ENCODE peak calls at places on chromosomes 3 and 15, in ten cellular contexts. One of them, this sample, is unnamed.

GRCh38 chr15:62928996-62929350 is 113.6 kb upstream of the TPM1 start:
- DNase-seq in endothelial cell of umbilical vein: peak
- DNase-seq in right atrium auricular region: no peak
- DNase-seq in Jurkat, Clone E6-1: no peak
- DNase-seq in HFF-Myc: no peak
- DNase-seq in brain microvascular endothelial cell: peak
- DNase-seq in GM23248: peak
- DNase-seq in CD8-positive, alpha-beta T cell: no peak
- DNase-seq in PC-9: peak
- DNase-seq in naive thymus-derived CD4-positive, alpha-beta T cell: no peak
- DNase-seq in this sample: no peak

GRCh38 chr3:196097373-196098154 is 15.7 kb upstream of the TFRC start:
- DNase-seq in endothelial cell of umbilical vein: no peak
- DNase-seq in right atrium auricular region: no peak
- DNase-seq in Jurkat, Clone E6-1: no peak
- DNase-seq in HFF-Myc: no peak
- DNase-seq in brain microvascular endothelial cell: no peak
- DNase-seq in GM23248: no peak
- DNase-seq in CD8-positive, alpha-beta T cell: no peak
- DNase-seq in PC-9: peak
- DNase-seq in naive thymus-derived CD4-positive, alpha-beta T cell: no peak
- DNase-seq in this sample: no peak

GRCh38 chr3:174342206-174342605 is 516.9 kb upstream of the NAALADL2 start:
- DNase-seq in endothelial cell of umbilical vein: no peak
- DNase-seq in right atrium auricular region: no peak
- DNase-seq in Jurkat, Clone E6-1: no peak
- DNase-seq in HFF-Myc: no peak
- DNase-seq in brain microvascular endothelial cell: no peak
- DNase-seq in GM23248: no peak
- DNase-seq in CD8-positive, alpha-beta T cell: no peak
- DNase-seq in PC-9: no peak
- DNase-seq in naive thymus-derived CD4-positive, alpha-beta T cell: no peak
- DNase-seq in this sample: no peak

GRCh38 chr3:129794319-129795201 is 99.0 kb downstream of the TMCC1 start:
- DNase-seq in endothelial cell of umbilical vein: peak
- DNase-seq in right atrium auricular region: no peak
- DNase-seq in Jurkat, Clone E6-1: no peak
- DNase-seq in HFF-Myc: no peak
- DNase-seq in brain microvascular endothelial cell: no peak
- DNase-seq in GM23248: peak
- DNase-seq in CD8-positive, alpha-beta T cell: no peak
- DNase-seq in PC-9: peak
- DNase-seq in naive thymus-derived CD4-positive, alpha-beta T cell: peak
- DNase-seq in this sample: no peak

GRCh38 chr3:15861163-15861562 is 63.4 kb upstream of the ANKRD28 start:
- DNase-seq in endothelial cell of umbilical vein: no peak
- DNase-seq in right atrium auricular region: no peak
- DNase-seq in Jurkat, Clone E6-1: no peak
- DNase-seq in HFF-Myc: no peak
- DNase-seq in brain microvascular endothelial cell: no peak
- DNase-seq in GM23248: no peak
- DNase-seq in CD8-positive, alpha-beta T cell: no peak
- DNase-seq in PC-9: no peak
- DNase-seq in naive thymus-derived CD4-positive, alpha-beta T cell: no peak
- DNase-seq in this sample: no peak

GRCh38 chr3:35262376-35262775 is 376.9 kb upstream of the ARPP21 start:
- DNase-seq in endothelial cell of umbilical vein: no peak
- DNase-seq in right atrium auricular region: no peak
- DNase-seq in Jurkat, Clone E6-1: no peak
- DNase-seq in HFF-Myc: no peak
- DNase-seq in brain microvascular endothelial cell: no peak
- DNase-seq in GM23248: no peak
- DNase-seq in CD8-positive, alpha-beta T cell: no peak
- DNase-seq in PC-9: no peak
- DNase-seq in naive thymus-derived CD4-positive, alpha-beta T cell: no peak
- DNase-seq in this sample: no peak

GRCh38 chr3:147838650-147839049 is 429.5 kb downstream of the ZIC1 start:
- DNase-seq in endothelial cell of umbilical vein: no peak
- DNase-seq in right atrium auricular region: no peak
- DNase-seq in Jurkat, Clone E6-1: peak
- DNase-seq in HFF-Myc: no peak
- DNase-seq in brain microvascular endothelial cell: no peak
- DNase-seq in GM23248: peak
- DNase-seq in CD8-positive, alpha-beta T cell: no peak
- DNase-seq in PC-9: no peak
- DNase-seq in naive thymus-derived CD4-positive, alpha-beta T cell: no peak
- DNase-seq in this sample: no peak

GRCh38 chr3:167110906-167111305 is 269.2 kb downstream of the ZBBX start:
- DNase-seq in endothelial cell of umbilical vein: no peak
- DNase-seq in right atrium auricular region: no peak
- DNase-seq in Jurkat, Clone E6-1: no peak
- DNase-seq in HFF-Myc: no peak
- DNase-seq in brain microvascular endothelial cell: no peak
- DNase-seq in GM23248: no peak
- DNase-seq in CD8-positive, alpha-beta T cell: no peak
- DNase-seq in PC-9: peak
- DNase-seq in naive thymus-derived CD4-positive, alpha-beta T cell: no peak
- DNase-seq in this sample: no peak

GRCh38 chr3:125403789-125404188 is 28.7 kb upstream of the ZNF148 start:
- DNase-seq in endothelial cell of umbilical vein: no peak
- DNase-seq in right atrium auricular region: no peak
- DNase-seq in Jurkat, Clone E6-1: no peak
- DNase-seq in HFF-Myc: no peak
- DNase-seq in brain microvascular endothelial cell: peak
- DNase-seq in GM23248: peak
- DNase-seq in CD8-positive, alpha-beta T cell: no peak
- DNase-seq in PC-9: no peak
- DNase-seq in naive thymus-derived CD4-positive, alpha-beta T cell: no peak
- DNase-seq in this sample: no peak

GRCh38 chr15:80778621-80778963 is 578 bp upstream of the CEMIP start:
- DNase-seq in endothelial cell of umbilical vein: peak
- DNase-seq in right atrium auricular region: no peak
- DNase-seq in Jurkat, Clone E6-1: no peak
- DNase-seq in HFF-Myc: no peak
- DNase-seq in brain microvascular endothelial cell: no peak
- DNase-seq in GM23248: no peak
- DNase-seq in CD8-positive, alpha-beta T cell: no peak
- DNase-seq in PC-9: peak
- DNase-seq in naive thymus-derived CD4-positive, alpha-beta T cell: no peak
- DNase-seq in this sample: no peak
- H3K4me3 ChIP-seq in endothelial cell of umbilical vein: no peak
- H3K4me3 ChIP-seq in right atrium auricular region: peak
- H3K4me3 ChIP-seq in Jurkat, Clone E6-1: no peak
- H3K4me3 ChIP-seq in HFF-Myc: peak
- H3K4me3 ChIP-seq in brain microvascular endothelial cell: no peak
- H3K4me3 ChIP-seq in GM23248: peak
- H3K4me3 ChIP-seq in CD8-positive, alpha-beta T cell: no peak
- H3K4me3 ChIP-seq in PC-9: peak
- H3K4me3 ChIP-seq in naive thymus-derived CD4-positive, alpha-beta T cell: no peak
- H3K4me3 ChIP-seq in this sample: no peak

DNA sequence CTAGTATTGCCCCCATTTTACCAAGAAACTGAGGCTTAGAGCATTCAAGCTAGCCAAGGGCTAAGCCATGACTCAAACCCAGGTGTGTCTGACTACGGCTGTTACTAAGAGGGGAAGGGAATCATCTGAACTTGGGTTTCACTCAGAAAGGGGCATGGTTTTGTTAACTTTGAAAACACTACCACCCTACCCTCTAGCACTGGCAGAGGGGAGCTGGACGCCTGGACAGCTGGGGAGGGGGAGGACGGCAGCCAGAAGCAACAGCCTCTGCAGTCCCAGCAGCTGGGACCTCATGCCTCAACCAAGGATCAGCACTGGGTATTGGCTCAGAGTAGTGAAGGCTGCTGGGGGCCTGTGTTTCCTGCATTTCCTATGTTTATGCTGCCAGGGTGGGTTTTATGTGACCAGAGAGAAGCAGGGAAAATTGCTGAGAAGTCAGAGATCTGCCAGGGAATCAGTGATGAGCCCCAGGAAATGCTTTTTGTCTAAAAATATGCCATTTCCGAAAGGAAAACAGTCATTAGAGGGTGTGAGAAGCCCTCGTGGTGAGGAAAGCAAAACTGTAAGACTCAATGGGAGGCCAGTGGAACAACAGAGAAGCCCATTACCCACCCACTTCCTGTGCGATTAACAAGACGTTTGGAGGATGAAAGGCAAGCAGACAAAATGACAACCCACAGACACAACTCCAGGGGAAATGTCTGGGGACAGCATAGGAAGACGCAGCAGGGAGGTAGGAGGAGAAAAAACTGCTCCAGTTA is 41.2 kb downstream of the LIPC start:
- DNase-seq in endothelial cell of umbilical vein: peak
- DNase-seq in right atrium auricular region: no peak
- DNase-seq in Jurkat, Clone E6-1: peak
- DNase-seq in HFF-Myc: no peak
- DNase-seq in brain microvascular endothelial cell: no peak
- DNase-seq in GM23248: no peak
- DNase-seq in CD8-positive, alpha-beta T cell: peak
- DNase-seq in PC-9: peak
- DNase-seq in naive thymus-derived CD4-positive, alpha-beta T cell: peak
- DNase-seq in this sample: peak
- H3K4me3 ChIP-seq in endothelial cell of umbilical vein: no peak
- H3K4me3 ChIP-seq in right atrium auricular region: no peak
- H3K4me3 ChIP-seq in Jurkat, Clone E6-1: peak
- H3K4me3 ChIP-seq in HFF-Myc: no peak
- H3K4me3 ChIP-seq in brain microvascular endothelial cell: no peak
- H3K4me3 ChIP-seq in GM23248: no peak
- H3K4me3 ChIP-seq in CD8-positive, alpha-beta T cell: peak
- H3K4me3 ChIP-seq in PC-9: peak
- H3K4me3 ChIP-seq in naive thymus-derived CD4-positive, alpha-beta T cell: peak
- H3K4me3 ChIP-seq in this sample: peak

DNA sequence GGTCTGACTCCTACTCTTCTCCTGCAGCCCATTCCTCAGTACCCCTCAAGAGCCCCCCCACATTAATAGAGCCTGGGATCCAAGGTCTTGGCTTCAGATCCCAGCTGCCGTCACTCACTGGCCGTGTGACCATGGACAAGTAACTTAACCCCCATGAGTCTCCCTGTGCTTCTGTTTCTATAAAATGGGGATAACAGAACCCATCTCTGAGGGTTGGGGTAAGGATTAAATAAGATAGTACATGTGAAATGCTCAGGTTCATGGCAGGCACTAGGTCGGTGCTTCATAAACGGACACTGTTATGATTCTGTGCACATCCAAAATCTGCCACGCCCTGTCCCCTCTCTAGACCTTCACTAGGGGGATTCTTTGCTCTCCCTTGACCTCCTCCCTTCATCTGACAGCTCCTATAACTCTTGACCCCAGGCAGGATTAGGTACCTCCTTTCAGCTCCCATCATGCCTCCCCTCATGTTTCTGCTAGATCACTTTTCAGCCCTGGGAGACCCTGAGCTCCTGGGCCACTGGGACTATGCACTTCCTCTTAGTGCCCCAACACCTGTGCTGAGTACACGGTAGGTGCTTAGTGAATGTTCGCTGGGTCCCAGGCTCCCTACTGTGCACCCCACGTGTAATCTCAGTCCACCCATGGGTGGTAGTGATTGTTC is 1.5 kb downstream of the CAND2 start:
- DNase-seq in endothelial cell of umbilical vein: no peak
- DNase-seq in right atrium auricular region: no peak
- DNase-seq in Jurkat, Clone E6-1: no peak
- DNase-seq in HFF-Myc: no peak
- DNase-seq in brain microvascular endothelial cell: no peak
- DNase-seq in GM23248: no peak
- DNase-seq in CD8-positive, alpha-beta T cell: no peak
- DNase-seq in PC-9: no peak
- DNase-seq in naive thymus-derived CD4-positive, alpha-beta T cell: no peak
- DNase-seq in this sample: no peak
- H3K4me3 ChIP-seq in endothelial cell of umbilical vein: no peak
- H3K4me3 ChIP-seq in right atrium auricular region: peak
- H3K4me3 ChIP-seq in Jurkat, Clone E6-1: no peak
- H3K4me3 ChIP-seq in HFF-Myc: no peak
- H3K4me3 ChIP-seq in brain microvascular endothelial cell: no peak
- H3K4me3 ChIP-seq in GM23248: no peak
- H3K4me3 ChIP-seq in CD8-positive, alpha-beta T cell: no peak
- H3K4me3 ChIP-seq in PC-9: no peak
- H3K4me3 ChIP-seq in naive thymus-derived CD4-positive, alpha-beta T cell: no peak
- H3K4me3 ChIP-seq in this sample: no peak

GRCh38 chr3:187945374-187945773 is 200.1 kb upstream of the BCL6 start:
- DNase-seq in endothelial cell of umbilical vein: no peak
- DNase-seq in right atrium auricular region: no peak
- DNase-seq in Jurkat, Clone E6-1: no peak
- DNase-seq in HFF-Myc: no peak
- DNase-seq in brain microvascular endothelial cell: no peak
- DNase-seq in GM23248: no peak
- DNase-seq in CD8-positive, alpha-beta T cell: no peak
- DNase-seq in PC-9: no peak
- DNase-seq in naive thymus-derived CD4-positive, alpha-beta T cell: no peak
- DNase-seq in this sample: no peak

GRCh38 chr3:187942658-187943241 is 197.5 kb upstream of the BCL6 start:
- DNase-seq in endothelial cell of umbilical vein: no peak
- DNase-seq in right atrium auricular region: no peak
- DNase-seq in Jurkat, Clone E6-1: no peak
- DNase-seq in HFF-Myc: no peak
- DNase-seq in brain microvascular endothelial cell: no peak
- DNase-seq in GM23248: no peak
- DNase-seq in CD8-positive, alpha-beta T cell: no peak
- DNase-seq in PC-9: no peak
- DNase-seq in naive thymus-derived CD4-positive, alpha-beta T cell: no peak
- DNase-seq in this sample: no peak

GRCh38 chr3:187941848-187942194 is 196.6 kb upstream of the BCL6 start:
- DNase-seq in endothelial cell of umbilical vein: no peak
- DNase-seq in right atrium auricular region: no peak
- DNase-seq in Jurkat, Clone E6-1: no peak
- DNase-seq in HFF-Myc: no peak
- DNase-seq in brain microvascular endothelial cell: no peak
- DNase-seq in GM23248: no peak
- DNase-seq in CD8-positive, alpha-beta T cell: no peak
- DNase-seq in PC-9: no peak
- DNase-seq in naive thymus-derived CD4-positive, alpha-beta T cell: no peak
- DNase-seq in this sample: no peak

GRCh38 chr3:187944391-187945179 is 199.3 kb upstream of the BCL6 start:
- DNase-seq in endothelial cell of umbilical vein: no peak
- DNase-seq in right atrium auricular region: no peak
- DNase-seq in Jurkat, Clone E6-1: no peak
- DNase-seq in HFF-Myc: no peak
- DNase-seq in brain microvascular endothelial cell: no peak
- DNase-seq in GM23248: no peak
- DNase-seq in CD8-positive, alpha-beta T cell: no peak
- DNase-seq in PC-9: peak
- DNase-seq in naive thymus-derived CD4-positive, alpha-beta T cell: no peak
- DNase-seq in this sample: no peak

DNA sequence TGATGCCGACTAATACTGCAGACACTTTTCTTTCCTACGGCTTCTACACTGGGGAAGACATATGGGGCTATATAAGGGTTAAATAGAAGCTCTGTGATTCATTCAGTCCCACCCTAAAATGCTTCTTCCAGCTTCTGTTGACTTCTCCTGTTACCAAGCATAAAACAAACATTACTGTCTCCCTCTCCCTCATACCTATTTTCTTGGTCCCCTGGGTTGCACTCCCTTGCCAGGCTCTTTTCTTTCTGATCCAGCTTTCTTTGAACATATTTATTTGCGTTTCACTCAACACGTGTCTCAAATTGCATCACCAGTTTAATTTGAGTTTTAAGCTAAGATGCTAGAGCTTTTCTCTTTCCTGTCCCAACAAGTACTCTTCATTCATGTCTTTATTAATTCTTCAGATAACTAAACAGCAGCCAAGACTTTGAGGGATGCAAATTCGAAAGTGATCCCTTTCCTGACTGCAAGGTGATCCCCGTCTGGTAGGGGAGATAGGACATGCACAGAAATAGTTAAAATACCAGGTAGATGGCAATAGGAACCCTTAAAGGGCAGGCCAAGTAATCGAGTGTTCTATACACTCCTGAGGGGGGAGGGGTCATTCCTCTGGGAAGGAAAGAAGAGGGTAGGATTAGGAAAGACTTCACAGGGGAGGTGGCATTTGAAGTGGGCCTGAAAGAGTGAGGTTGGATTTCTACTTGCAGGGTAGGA is 198.6 kb upstream of the BCL6 start:
- DNase-seq in endothelial cell of umbilical vein: no peak
- DNase-seq in right atrium auricular region: no peak
- DNase-seq in Jurkat, Clone E6-1: no peak
- DNase-seq in HFF-Myc: no peak
- DNase-seq in brain microvascular endothelial cell: peak
- DNase-seq in GM23248: peak
- DNase-seq in CD8-positive, alpha-beta T cell: no peak
- DNase-seq in PC-9: peak
- DNase-seq in naive thymus-derived CD4-positive, alpha-beta T cell: no peak
- DNase-seq in this sample: no peak
- H3K4me3 ChIP-seq in endothelial cell of umbilical vein: no peak
- H3K4me3 ChIP-seq in right atrium auricular region: no peak
- H3K4me3 ChIP-seq in Jurkat, Clone E6-1: no peak
- H3K4me3 ChIP-seq in HFF-Myc: no peak
- H3K4me3 ChIP-seq in brain microvascular endothelial cell: no peak
- H3K4me3 ChIP-seq in GM23248: no peak
- H3K4me3 ChIP-seq in CD8-positive, alpha-beta T cell: no peak
- H3K4me3 ChIP-seq in PC-9: peak
- H3K4me3 ChIP-seq in naive thymus-derived CD4-positive, alpha-beta T cell: no peak
- H3K4me3 ChIP-seq in this sample: no peak

This sample was measured in SK-N-MC.